ENCODE peak calls at places on chromosome 16, in five cellular contexts. B, X, U, Y and C are unnamed samples.

GRCh38 chr16:76035689-76036088 is 241.5 kb upstream of the CNTNAP4 start:
- DNase-seq in B (no peak), X (no peak), U (no peak), Y (no peak), C (no peak)

GRCh38 chr16:15466886-15467781 is 32.7 kb downstream of the BMERB1 start:
- DNase-seq in B (peak; percentile 51), X (no peak), U (no peak), Y (no peak), C (no peak)

GRCh38 chr16:5500526-5500925 is 402.9 kb upstream of the EEF2KMT start:
- DNase-seq in B (no peak), X (no peak), U (no peak), Y (no peak), C (no peak)

GRCh38 chr16:84717484-84717883 is 17.7 kb downstream of the USP10 start:
- DNase-seq in B (no peak), X (no peak), U (no peak), Y (no peak), C (no peak)

GRCh38 chr16:30651124-30652004 is 604 bp downstream of the PRR14 start:
- DNase-seq in B (peak; percentile 78), X (peak; percentile 64), U (peak; percentile 71), Y (peak; percentile 66), C (no peak)

GRCh38 chr16:83068686-83069085 is 441.9 kb downstream of the CDH13 start:
- DNase-seq in B (no peak), X (no peak), U (no peak), Y (no peak), C (no peak)

GRCh38 chr16:87185313-87185712 is 131.9 kb downstream of the C16orf95 start:
- DNase-seq in B (peak; percentile 7), X (no peak), U (no peak), Y (no peak), C (no peak)

GRCh38 chr16:85235988-85236831 is 123.9 kb upstream of the CIBAR2 start:
- DNase-seq in B (no peak), X (no peak), U (no peak), Y (no peak), C (no peak)

GRCh38 chr16:68374961-68375660 is 64.3 kb downstream of the PRMT7 start:
- DNase-seq in B (no peak), X (no peak), U (no peak), Y (no peak), C (no peak)

GRCh38 chr16:19294156-19294649 is 8.7 kb downstream of the CLEC19A start:
- DNase-seq in B (no peak), X (no peak), U (peak; percentile 53), Y (no peak), C (no peak)

GRCh38 chr16:15536813-15537212 is 102.4 kb downstream of the BMERB1 start:
- DNase-seq in B (peak; percentile 50), X (no peak), U (no peak), Y (no peak), C (no peak)

GRCh38 chr16:14600164-14600563 is 29.9 kb downstream of the PARN start:
- DNase-seq in B (peak; percentile 5), X (no peak), U (no peak), Y (no peak), C (no peak)

GRCh38 chr16:4323071-4323844 is 7.4 kb downstream of the GLIS2 start:
- DNase-seq in B (no peak), X (no peak), U (peak; percentile 64), Y (no peak), C (no peak)

GRCh38 chr16:83233153-83233552 is 574.6 kb upstream of the HSBP1 start:
- DNase-seq in B (no peak), X (no peak), U (no peak), Y (no peak), C (no peak)

GRCh38 chr16:67781548-67781921 is 24.8 kb downstream of the RANBP10 start:
- DNase-seq in B (no peak), X (no peak), U (no peak), Y (no peak), C (no peak)

GRCh38 chr16:534089-534635 is 6.7 kb downstream of the CAPN15 start:
- DNase-seq in B (no peak), X (no peak), U (no peak), Y (no peak), C (no peak)

GRCh38 chr16:70478912-70479341 is 24.5 kb downstream of the FCSK start:
- DNase-seq in B (no peak), X (no peak), U (no peak), Y (no peak), C (no peak)

GRCh38 chr16:84603115-84603816 is 14.6 kb downstream of the COTL1 start:
- DNase-seq in B (no peak), X (no peak), U (peak; percentile 75), Y (no peak), C (peak; percentile 90)

GRCh38 chr16:11090947-11091785 is 146.8 kb downstream of the CLEC16A start:
- DNase-seq in B (peak; percentile 43), X (no peak), U (no peak), Y (no peak), C (no peak)

GRCh38 chr16:28258571-28258970 is 33.8 kb upstream of the SBK1 start:
- DNase-seq in B (peak; percentile 20), X (no peak), U (no peak), Y (no peak), C (no peak)

GRCh38 chr16:77213542-77214108 is 14.4 kb downstream of the SYCE1L start:
- DNase-seq in B (no peak), X (no peak), U (no peak), Y (no peak), C (no peak)

GRCh38 chr16:88696441-88696840 is 9.8 kb downstream of the RNF166 start:
- DNase-seq in B (no peak), X (no peak), U (no peak), Y (no peak), C (no peak)

GRCh38 chr16:22264786-22265185 is 32.4 kb upstream of the POLR3E start:
- DNase-seq in B (peak; percentile 98), X (no peak), U (no peak), Y (no peak), C (no peak)

GRCh38 chr16:66364117-66364958 is 2.2 kb upstream of the CDH5 start:
- DNase-seq in B (peak; percentile 85), X (no peak), U (peak; percentile 51), Y (no peak), C (no peak)

GRCh38 chr16:69113216-69113615 is 7.8 kb downstream of the HAS3 start:
- DNase-seq in B (no peak), X (no peak), U (no peak), Y (peak; percentile 6), C (no peak)

GRCh38 chr16:75379339-75379738 is 54.0 kb downstream of the CFDP1 start:
- DNase-seq in B (no peak), X (no peak), U (no peak), Y (no peak), C (no peak)

GRCh38 chr16:67277294-67277998 is 1.9 kb upstream of the PLEKHG4 start:
- DNase-seq in B (no peak), X (no peak), U (no peak), Y (no peak), C (no peak)

GRCh38 chr16:85072947-85073346 is 39.3 kb downstream of the CIBAR2 start:
- DNase-seq in B (no peak), X (no peak), U (peak; percentile 66), Y (no peak), C (no peak)

GRCh38 chr16:53743149-53743566 is 39.2 kb downstream of the FTO start:
- DNase-seq in B (peak; percentile 48), X (no peak), U (no peak), Y (peak; percentile 21), C (no peak)

GRCh38 chr16:72092832-72093447 is 480 bp downstream of the TXNL4B start:
- DNase-seq in B (peak; percentile 23), X (no peak), U (no peak), Y (no peak), C (no peak)

GRCh38 chr16:4653981-4654380 is 29.4 kb downstream of the MGRN1 start:
- DNase-seq in B (no peak), X (no peak), U (no peak), Y (no peak), C (no peak)

GRCh38 chr16:67530013-67530939 is 1.6 kb downstream of the RIPOR1 start:
- DNase-seq in B (no peak), X (no peak), U (peak; percentile 78), Y (peak; percentile 53), C (no peak)

GRCh38 chr16:2450975-2451381 is 8.9 kb upstream of the TEDC2 start:
- DNase-seq in B (no peak), X (no peak), U (no peak), Y (no peak), C (no peak)

GRCh38 chr16:3259097-3259496 is 2.7 kb upstream of the MEFV start:
- DNase-seq in B (no peak), X (no peak), U (no peak), Y (no peak), C (no peak)

GRCh38 chr16:89478576-89479221 is 11.7 kb downstream of the ANKRD11 start:
- DNase-seq in B (no peak), X (no peak), U (no peak), Y (no peak), C (no peak)

GRCh38 chr16:49422896-49423295 is 49.3 kb downstream of the C16orf78 start:
- DNase-seq in B (no peak), X (no peak), U (no peak), Y (no peak), C (no peak)